ENCODE peak calls at places on chromosomes 11 and 22, in ten cellular contexts. H is DND-41; E is stimulated activated effector memory CD8-positive, alpha-beta T cell treated with anti-CD3 and anti-CD28 coated beads, Interleukin-12 subunit alpha, Interleukin-12 subunit beta, amount 100 ng/mL, for 72 hours; N is left ventricle myocardium superior; X is substantia nigra; F is activated T-cell treated with anti-CD3 and anti-CD28 coated beads for 1 hour; A is AML-193; L is EL; S is Peyer's patch; Q is Right ventricle myocardium superior. U is an unnamed sample.
A peak's percentile ranks its signal among the peaks of the same experiment; 100 is the strongest.

GRCh38 chr11:32101791-32102190 is 10.9 kb downstream of the RCN1 start:
- DNase-seq in Q (no peak), E (no peak), F (no peak), N (no peak), A (no peak), L (no peak), S (no peak), H (no peak), X (no peak), U (no peak)

GRCh38 chr11:69041516-69041915 is 7.2 kb upstream of the TPCN2 start:
- DNase-seq in F (no peak), X (no peak), N (no peak), H (no peak), E (no peak), A (no peak), Q (no peak), L (no peak), S (no peak), U (no peak)

GRCh38 chr22:40238425-40239344 is 61.0 kb downstream of the TNRC6B start:
- DNase-seq in E (no peak), A (no peak), L (peak; percentile 83), N (no peak), X (no peak), F (no peak), H (no peak), S (no peak), Q (peak; percentile 49), U (peak; percentile 51)

GRCh38 chr11:36081274-36081945 is 137.5 kb downstream of the LDLRAD3 start:
- DNase-seq in Q (no peak), L (no peak), F (no peak), S (no peak), X (no peak), A (no peak), N (no peak), E (no peak), H (no peak), U (no peak)

GRCh38 chr11:84398017-84398626 is 1112.0 kb upstream of the CCDC90B start:
- DNase-seq in X (no peak), A (peak; percentile 0), F (no peak), L (no peak), S (no peak), H (no peak), N (no peak), E (no peak), Q (no peak), U (no peak)

GRCh38 chr22:41504397-41504796 is 35.5 kb downstream of the ACO2 start:
- DNase-seq in L (no peak), F (no peak), A (no peak), H (no peak), X (no peak), E (no peak), S (no peak), Q (peak; percentile 73), N (peak; percentile 80), U (no peak)

GRCh38 chr11:61690706-61691377 is 10.7 kb downstream of the DAGLA start:
- DNase-seq in Q (no peak), A (no peak), S (peak; percentile 71), H (no peak), F (no peak), E (no peak), X (no peak), L (no peak), N (peak; percentile 27), U (no peak)

GRCh38 chr22:32329202-32329645 is 28.4 kb upstream of the RFPL3 start:
- DNase-seq in S (peak; percentile 9), N (no peak), H (no peak), L (no peak), A (no peak), Q (no peak), F (no peak), E (no peak), X (no peak), U (no peak)

GRCh38 chr11:57277845-57278720 is 41.0 kb upstream of the APLNR start:
- DNase-seq in N (peak; percentile 76), H (peak; percentile 53), Q (peak; percentile 76), X (peak; percentile 57), E (peak; percentile 4), S (peak; percentile 84), A (peak; percentile 21), F (no peak), L (peak; percentile 85), U (peak; percentile 60)

GRCh38 chr11:74208507-74208906 is 37.4 kb downstream of the PPME1 start:
- DNase-seq in N (no peak), E (no peak), F (no peak), Q (no peak), L (no peak), S (no peak), H (no peak), A (no peak), X (no peak), U (no peak)

GRCh38 chr11:61609970-61610347 is 29.1 kb upstream of the SYT7 start:
- DNase-seq in F (no peak), X (no peak), N (no peak), H (peak; percentile 7), A (no peak), S (no peak), Q (no peak), E (no peak), L (no peak), U (no peak)

GRCh38 chr11:36333468-36333867 is 37.4 kb downstream of the PRR5L start:
- DNase-seq in F (no peak), Q (no peak), N (no peak), E (no peak), X (no peak), A (no peak), L (peak; percentile 49), S (no peak), H (no peak), U (no peak)

GRCh38 chr11:7167976-7168740 is 79.4 kb downstream of the RBMXL2 start:
- DNase-seq in H (no peak), N (no peak), E (no peak), S (no peak), L (no peak), Q (no peak), F (no peak), A (no peak), X (no peak), U (no peak)

GRCh38 chr11:61332266-61332822 is 561 bp downstream of the DDB1 start:
- DNase-seq in X (peak; percentile 41), H (peak; percentile 13), S (no peak), N (no peak), A (no peak), Q (no peak), F (no peak), L (peak; percentile 38), E (no peak), U (no peak)

U was measured in pulmonary artery endothelial cell.